ENCODE peak calls at places on chromosomes 16 and 17, in four cellular contexts. E is HEK293T; V is T-cell; Y is activated naive CD8-positive, alpha-beta T cell treated with anti-CD3 and anti-CD28 coated beads for 36 hours. B is an unnamed sample.
A peak's percentile ranks its signal among the peaks of the same experiment; 100 is the strongest.

GRCh38 chr17:63841350-63842172 is 924 bp downstream of the SMARCD2 start:
- DNase-seq in E (no peak), Y (no peak), V (no peak), B (peak; percentile 44)

GRCh38 chr17:2064511-2064910 is 9.6 kb downstream of the HIC1 start:
- DNase-seq in V (no peak), Y (no peak), E (no peak), B (no peak)

GRCh38 chr17:40533896-40534295 is 31.4 kb downstream of the CCR7 start:
- DNase-seq in E (no peak), Y (no peak), V (no peak), B (no peak)

GRCh38 chr17:33515974-33516373 is 222.9 kb upstream of the ASIC2 start:
- DNase-seq in Y (no peak), E (no peak), V (no peak), B (no peak)

GRCh38 chr17:59373879-59374495 is 42.5 kb downstream of the YPEL2 start:
- DNase-seq in V (no peak), E (no peak), Y (no peak), B (no peak)

GRCh38 chr16:59192551-59193199 is 458.6 kb upstream of the GOT2 start:
- DNase-seq in E (peak; percentile 9), Y (peak; percentile 13), V (no peak), B (peak; percentile 66)

GRCh38 chr16:89400740-89401139 is 89.6 kb downstream of the ANKRD11 start:
- DNase-seq in Y (no peak), V (no peak), E (no peak), B (no peak)

GRCh38 chr17:7136266-7136877 is 21.8 kb upstream of the ASGR2 start:
- DNase-seq in V (peak; percentile 68), Y (peak; percentile 65), E (peak; percentile 59), B (peak; percentile 65)

GRCh38 chr16:55567382-55567781 is 898 bp downstream of the CAPNS2 start:
- DNase-seq in E (no peak), Y (no peak), V (no peak), B (no peak)